ENCODE peak calls at places on chromosomes 13 and 19, in eight cellular contexts. J is NCI-H2171 treated with DMSO at 0.1 percent for 48 hours, Z is iPS-NIHi11, M is H9, R is C1 segment of cervical spinal cord, G is myocyte, H is midbrain, I is left lung. N is an unnamed sample.

GRCh38 chr13:79194272-79194671 is 211.8 kb downstream of the RBM26 start:
- DNase-seq in J (no peak), Z (no peak), M (no peak), R (no peak), G (no peak), H (no peak), I (no peak), N (no peak)

GRCh38 chr13:21517576-21517975 is 58.5 kb upstream of the ZDHHC20 start:
- DNase-seq in J (no peak), Z (no peak), M (no peak), R (no peak), G (no peak), H (no peak), I (peak), N (no peak)

GRCh38 chr13:53012707-53013106 is 15.9 kb upstream of the OLFM4 start:
- DNase-seq in J (no peak), Z (no peak), M (no peak), R (no peak), G (no peak), H (no peak), I (no peak), N (no peak)

GRCh38 chr13:105672911-105673310 is 862.6 kb downstream of the EFNB2 start:
- DNase-seq in J (no peak), Z (no peak), M (no peak), R (no peak), G (no peak), H (no peak), I (no peak), N (no peak)

GRCh38 chr19:53088091-53088490 is 15.1 kb downstream of the ZNF160 start:
- DNase-seq in J (no peak), Z (no peak), M (no peak), R (no peak), G (no peak), H (no peak), I (no peak), N (no peak)

GRCh38 chr13:87999791-88000190 is 328.6 kb downstream of the SLITRK5 start:
- DNase-seq in J (no peak), Z (peak), M (no peak), R (no peak), G (no peak), H (no peak), I (no peak), N (no peak)

GRCh38 chr19:17475541-17476115 is 5.3 kb downstream of the SLC27A1 start:
- DNase-seq in J (no peak), Z (no peak), M (no peak), R (peak), G (peak), H (peak), I (no peak), N (peak)

GRCh38 chr13:48624858-48625257 is 28.9 kb upstream of the CYSLTR2 start:
- DNase-seq in J (no peak), Z (no peak), M (no peak), R (no peak), G (no peak), H (no peak), I (no peak), N (no peak)

GRCh38 chr19:9309974-9310446 is 372 bp upstream of the ZNF699 start:
- DNase-seq in J (peak), Z (peak), M (peak), R (no peak), G (no peak), H (no peak), I (peak), N (peak)

GRCh38 chr13:79392882-79393563 is 13.0 kb downstream of the RBM26 start:
- DNase-seq in J (peak), Z (no peak), M (no peak), R (no peak), G (peak), H (no peak), I (no peak), N (peak)

GRCh38 chr19:48798937-48799336 is 11.9 kb downstream of the BCAT2 start:
- DNase-seq in J (peak), Z (peak), M (peak), R (no peak), G (peak), H (no peak), I (no peak), N (no peak)

GRCh38 chr13:45564108-45564507 is 51.4 kb downstream of the ERICH6B start:
- DNase-seq in J (no peak), Z (no peak), M (no peak), R (no peak), G (peak), H (no peak), I (no peak), N (peak)

GRCh38 chr19:49506575-49507105 is 5.8 kb upstream of the FCGRT start:
- DNase-seq in J (peak), Z (peak), M (peak), R (peak), G (peak), H (peak), I (no peak), N (peak)

GRCh38 chr19:56112313-56112709 is 8.8 kb downstream of the ZNF787 start:
- DNase-seq in J (no peak), Z (no peak), M (no peak), R (no peak), G (no peak), H (no peak), I (no peak), N (no peak)

GRCh38 chr19:1421218-1421957 is 14.0 kb downstream of the DAZAP1 start:
- DNase-seq in J (no peak), Z (no peak), M (no peak), R (no peak), G (no peak), H (no peak), I (no peak), N (no peak)

GRCh38 chr19:17264641-17264979 is at the start of gene USHBP1:
- DNase-seq in J (no peak), Z (peak), M (peak), R (no peak), G (no peak), H (no peak), I (no peak), N (no peak)

GRCh38 chr19:15616183-15616582 is 1.2 kb downstream of the CYP4F8 start:
- DNase-seq in J (no peak), Z (no peak), M (no peak), R (no peak), G (no peak), H (no peak), I (no peak), N (no peak)

GRCh38 chr19:10454267-10454666 is 33.9 kb downstream of the PDE4A start:
- DNase-seq in J (peak), Z (peak), M (peak), R (no peak), G (no peak), H (peak), I (no peak), N (peak)

GRCh38 chr13:113495494-113496251 is 5.2 kb upstream of the DCUN1D2 start:
- DNase-seq in J (no peak), Z (no peak), M (peak), R (no peak), G (no peak), H (no peak), I (no peak), N (no peak)

GRCh38 chr19:38849746-38850230 is at the start of gene HNRNPL:
- DNase-seq in J (no peak), Z (peak), M (no peak), R (peak), G (no peak), H (no peak), I (peak), N (no peak)

GRCh38 chr13:72648513-72649065 is 78.8 kb downstream of the MZT1 start:
- DNase-seq in J (no peak), Z (peak), M (no peak), R (no peak), G (no peak), H (no peak), I (no peak), N (no peak)

GRCh38 chr19:49639401-49640112 is 386 bp downstream of the RRAS start:
- DNase-seq in J (peak), Z (no peak), M (no peak), R (no peak), G (no peak), H (no peak), I (peak), N (no peak)

GRCh38 chr13:68369739-68370138 is 1139.6 kb upstream of the PCDH9 start:
- DNase-seq in J (no peak), Z (peak), M (no peak), R (no peak), G (no peak), H (no peak), I (no peak), N (no peak)

GRCh38 chr19:42474743-42475142 is 32.0 kb upstream of the CXCL17 start:
- DNase-seq in J (no peak), Z (no peak), M (no peak), R (no peak), G (no peak), H (peak), I (no peak), N (no peak)

GRCh38 chr13:111666377-111666776 is 345.9 kb downstream of the TEX29 start:
- DNase-seq in J (no peak), Z (no peak), M (peak), R (no peak), G (no peak), H (no peak), I (no peak), N (no peak)

GRCh38 chr19:19460761-19461265 is 54.5 kb downstream of the TSSK6 start:
- DNase-seq in J (no peak), Z (peak), M (peak), R (peak), G (no peak), H (no peak), I (peak), N (no peak)

GRCh38 chr19:47086280-47086679 is 27.3 kb downstream of the ZC3H4 start:
- DNase-seq in J (no peak), Z (no peak), M (no peak), R (no peak), G (no peak), H (no peak), I (no peak), N (no peak)

GRCh38 chr19:58354478-58355030 is 1.3 kb upstream of the A1BG start:
- DNase-seq in J (no peak), Z (no peak), M (no peak), R (no peak), G (no peak), H (no peak), I (no peak), N (no peak)

GRCh38 chr19:42283248-42284065 is 14.4 kb downstream of the CIC start:
- DNase-seq in J (peak), Z (peak), M (peak), R (peak), G (peak), H (peak), I (peak), N (peak)

GRCh38 chr19:51060973-51061372 is 3.9 kb downstream of the KLK13 start:
- DNase-seq in J (no peak), Z (no peak), M (no peak), R (no peak), G (no peak), H (no peak), I (no peak), N (no peak)

GRCh38 chr19:47765522-47766358 is 12.8 kb upstream of the SELENOW start:
- DNase-seq in J (no peak), Z (peak), M (peak), R (peak), G (peak), H (peak), I (peak), N (peak)

GRCh38 chr19:38329651-38330050 is 6.0 kb upstream of the CATSPERG start:
- DNase-seq in J (no peak), Z (no peak), M (no peak), R (no peak), G (no peak), H (no peak), I (no peak), N (no peak)

GRCh38 chr13:110540871-110541525 is 20.5 kb downstream of the RAB20 start:
- DNase-seq in J (no peak), Z (no peak), M (no peak), R (no peak), G (no peak), H (no peak), I (no peak), N (no peak)

N was measured in LHCN-M2.